ENCODE peak calls at places on chromosomes 6 and 20, in seven cellular contexts. B is iris pigment epithelial cell; S is GM12891; Z is lower leg skin; D is activated CD8-positive, alpha-beta memory T cell treated with anti-CD3 and anti-CD28 coated beads for 24 hours; C is endothelial cell; I is HCT116. N is an unnamed sample.

GRCh38 chr20:53738039-53738944 is 144.7 kb upstream of the ZNF217 start:
- DNase-seq in B (peak; percentile 94), S (no peak), Z (peak; percentile 86), D (no peak), C (peak; percentile 56), I (no peak), N (peak; percentile 72)

GRCh38 chr6:71345505-71345904 is 56.9 kb downstream of the OGFRL1 start:
- DNase-seq in B (no peak), S (no peak), Z (no peak), D (no peak), C (no peak), I (no peak), N (no peak)

GRCh38 chr20:1377984-1378742 is 14.7 kb downstream of the FKBP1A start:
- DNase-seq in B (peak; percentile 69), S (no peak), Z (no peak), D (no peak), C (no peak), I (peak; percentile 26), N (no peak)

GRCh38 chr6:304833-305370 is 12.6 kb downstream of the DUSP22 start:
- DNase-seq in B (no peak), S (no peak), Z (no peak), D (no peak), C (no peak), I (no peak), N (no peak)

GRCh38 chr6:56757585-56757984 is 114.9 kb upstream of the DST start:
- DNase-seq in B (peak; percentile 75), S (no peak), Z (no peak), D (no peak), C (no peak), I (no peak), N (peak; percentile 81)

GRCh38 chr20:45313943-45314342 is 5.8 kb upstream of the MATN4 start:
- DNase-seq in B (no peak), S (no peak), Z (no peak), D (no peak), C (no peak), I (no peak), N (no peak)

GRCh38 chr6:52410979-52411378 is 9.2 kb upstream of the EFHC1 start:
- DNase-seq in B (peak; percentile 58), S (no peak), Z (no peak), D (no peak), C (no peak), I (no peak), N (no peak)

GRCh38 chr20:54339093-54339492 is 131.2 kb downstream of the PFDN4 start:
- DNase-seq in B (no peak), S (no peak), Z (no peak), D (no peak), C (no peak), I (no peak), N (no peak)

GRCh38 chr6:137967689-137968467 is 100.8 kb downstream of the TNFAIP3 start:
- DNase-seq in B (peak; percentile 49), S (no peak), Z (no peak), D (no peak), C (no peak), I (no peak), N (no peak)

GRCh38 chr6:108609276-108609769 is 48.6 kb downstream of the FOXO3 start:
- DNase-seq in B (peak; percentile 73), S (no peak), Z (no peak), D (no peak), C (no peak), I (peak; percentile 50), N (peak; percentile 16)

GRCh38 chr20:62766716-62767115 is 29.6 kb upstream of the MRGBP start:
- DNase-seq in B (no peak), S (no peak), Z (no peak), D (no peak), C (no peak), I (no peak), N (no peak)

GRCh38 chr6:44133003-44133931 is 5.9 kb downstream of the TMEM63B start:
- DNase-seq in B (peak; percentile 53), S (no peak), Z (no peak), D (no peak), C (no peak), I (peak; percentile 15), N (peak; percentile 86)

GRCh38 chr6:105374010-105374420 is 28.9 kb downstream of the PREP start:
- DNase-seq in B (peak; percentile 69), S (no peak), Z (no peak), D (no peak), C (no peak), I (no peak), N (no peak)

GRCh38 chr6:381742-382461 is 9.7 kb upstream of the IRF4 start:
- DNase-seq in B (no peak), S (no peak), Z (no peak), D (no peak), C (no peak), I (no peak), N (no peak)

GRCh38 chr6:42104095-42104806 is 38.2 kb downstream of the C6orf132 start:
- DNase-seq in B (peak; percentile 74), S (peak; percentile 92), Z (no peak), D (peak; percentile 91), C (peak; percentile 78), I (no peak), N (no peak)

GRCh38 chr6:123589317-123589716 is 47.4 kb downstream of the TRDN start:
- DNase-seq in B (no peak), S (no peak), Z (no peak), D (no peak), C (no peak), I (no peak), N (no peak)

GRCh38 chr20:51700809-51701285 is 67.3 kb downstream of the ATP9A start:
- DNase-seq in B (peak; percentile 52), S (peak; percentile 21), Z (no peak), D (no peak), C (peak; percentile 34), I (peak; percentile 35), N (peak; percentile 60)

GRCh38 chr20:45971425-45971674 is 653 bp downstream of the ZNF335 start:
- DNase-seq in B (no peak), S (peak; percentile 58), Z (no peak), D (no peak), C (no peak), I (no peak), N (no peak)

GRCh38 chr6:27019651-27020552 is 227.6 kb upstream of the PRSS16 start:
- DNase-seq in B (peak; percentile 93), S (peak; percentile 39), Z (peak; percentile 59), D (peak; percentile 88), C (peak; percentile 75), I (peak; percentile 81), N (peak; percentile 69)

GRCh38 chr6:131660195-131660594 is 23.1 kb downstream of the ENPP3 start:
- DNase-seq in B (peak; percentile 41), S (no peak), Z (no peak), D (no peak), C (no peak), I (peak; percentile 45), N (no peak)